ENCODE peak calls at places on chromosomes 4 and X, in five cellular contexts. K is T-helper 17 cell, N is C1 segment of cervical spinal cord, S is fibroblast of mammary gland, H is mesendoderm. G is an unnamed sample.

GRCh38 chr4:124386163-124386562 is 326.4 kb downstream of the ANKRD50 start:
- DNase-seq in K (no peak), N (no peak), S (no peak), H (peak), G (no peak)

GRCh38 chr4:88104902-88105610 is 53.4 kb downstream of the ABCG2 start:
- DNase-seq in K (no peak), N (no peak), S (peak), H (no peak), G (peak)

GRCh38 chr4:151719045-151719743 is 41.6 kb downstream of the GATB start:
- DNase-seq in K (no peak), N (no peak), S (no peak), H (peak), G (no peak)

GRCh38 chrX:72094894-72095293 is 36.8 kb downstream of the RTL5 start:
- DNase-seq in K (peak), N (no peak), S (peak), H (peak), G (no peak)

GRCh38 chrX:15530318-15530717 is 29.7 kb downstream of the BMX start:
- DNase-seq in K (no peak), N (no peak), S (no peak), H (peak), G (no peak)

GRCh38 chr4:159719531-159719930 is 616.7 kb downstream of the RAPGEF2 start:
- DNase-seq in K (no peak), N (no peak), S (no peak), H (no peak), G (no peak)

GRCh38 chr4:7351014-7351413 is 83.7 kb downstream of the PSAPL1 start:
- DNase-seq in K (no peak), N (peak), S (no peak), H (no peak), G (no peak)

GRCh38 chr4:164779080-164779479 is 25.1 kb downstream of the SMIM31 start:
- DNase-seq in K (no peak), N (no peak), S (no peak), H (no peak), G (no peak)

GRCh38 chrX:30414144-30414543 is 105.0 kb upstream of the NR0B1 start:
- DNase-seq in K (no peak), N (no peak), S (no peak), H (no peak), G (no peak)

GRCh38 chr4:57865264-57865663 is 755.1 kb upstream of the IGFBP7 start:
- DNase-seq in K (no peak), N (no peak), S (no peak), H (no peak), G (no peak)

GRCh38 chrX:154991039-154991438 is 31.5 kb downstream of the F8 start:
- DNase-seq in K (no peak), N (no peak), S (no peak), H (no peak), G (no peak)

GRCh38 chr4:84218002-84218401 is 281.1 kb downstream of the NKX6-1 start:
- DNase-seq in K (no peak), N (no peak), S (no peak), H (peak), G (no peak)

GRCh38 chrX:140057001-140057411 is 91.7 kb upstream of the CXorf66 start:
- DNase-seq in K (peak), N (peak), S (peak), H (peak), G (peak)

GRCh38 chrX:1196436-1196835 is 16.0 kb downstream of the CRLF2 start:
- DNase-seq in K (no peak), N (no peak), S (no peak), H (no peak), G (no peak)

GRCh38 chr4:65670331-65671031 is at the start of gene EPHA5:
- DNase-seq in K (no peak), N (peak), S (peak), H (peak), G (peak)

GRCh38 chrX:131322646-131323045 is 33.5 kb upstream of the IGSF1 start:
- DNase-seq in K (no peak), N (no peak), S (no peak), H (no peak), G (no peak)

GRCh38 chr4:143344011-143344410 is 7.3 kb downstream of the GAB1 start:
- DNase-seq in K (no peak), N (no peak), S (no peak), H (no peak), G (no peak)

GRCh38 chr4:184347251-184348239 is 126.8 kb downstream of the IRF2 start:
- DNase-seq in K (no peak), N (peak), S (peak), H (peak), G (peak)

GRCh38 chrX:133658244-133658911 is 243.1 kb upstream of the GPC4 start:
- DNase-seq in K (no peak), N (no peak), S (no peak), H (no peak), G (no peak)

GRCh38 chrX:20066968-20067708 is 49.6 kb downstream of the MAP7D2 start:
- DNase-seq in K (no peak), N (no peak), S (peak), H (peak), G (peak)

GRCh38 chrX:23505531-23506303 is 161.6 kb upstream of the PRDX4 start:
- DNase-seq in K (no peak), N (no peak), S (no peak), H (peak), G (no peak)

GRCh38 chrX:10015711-10016515 is 48.8 kb downstream of the CLDN34 start:
- DNase-seq in K (no peak), N (no peak), S (no peak), H (peak), G (no peak)

GRCh38 chr4:174255790-174256189 is 27.7 kb downstream of the FBXO8 start:
- DNase-seq in K (no peak), N (no peak), S (peak), H (no peak), G (peak)

GRCh38 chr4:3531887-3532713 is at the start of gene LRPAP1:
- DNase-seq in K (peak), N (peak), S (peak), H (peak), G (peak)

GRCh38 chrX:132443736-132444135 is 45.1 kb downstream of the MBNL3 start:
- DNase-seq in K (no peak), N (no peak), S (peak), H (no peak), G (peak)

GRCh38 chr4:56289934-56290333 is 97.4 kb downstream of the AASDH start:
- DNase-seq in K (no peak), N (no peak), S (no peak), H (peak), G (no peak)

GRCh38 chrX:140501940-140502468 is 2.9 kb downstream of the SOX3 start:
- DNase-seq in K (no peak), N (no peak), S (no peak), H (peak), G (no peak)

GRCh38 chr4:98710831-98711230 is 52.4 kb upstream of the TSPAN5 start:
- DNase-seq in K (no peak), N (no peak), S (no peak), H (peak), G (no peak)

GRCh38 chrX:19683817-19684216 is 168.5 kb upstream of the MAP3K15 start:
- DNase-seq in K (peak), N (no peak), S (no peak), H (no peak), G (no peak)

GRCh38 chr4:41541697-41542096 is 3.7 kb downstream of the LIMCH1 start:
- DNase-seq in K (no peak), N (no peak), S (no peak), H (no peak), G (peak)

GRCh38 chr4:6929735-6930464 is 20.3 kb downstream of the TBC1D14 start:
- DNase-seq in K (no peak), N (no peak), S (no peak), H (no peak), G (no peak)

GRCh38 chrX:10168226-10168625 is 11.5 kb downstream of the CLCN4 start:
- DNase-seq in K (no peak), N (no peak), S (no peak), H (no peak), G (no peak)

GRCh38 chr4:25563071-25563564 is 92.5 kb upstream of the SLC34A2 start:
- DNase-seq in K (no peak), N (no peak), S (no peak), H (no peak), G (peak)

GRCh38 chr4:153223935-153224334 is 19.7 kb downstream of the TRIM2 start:
- DNase-seq in K (no peak), N (no peak), S (peak), H (peak), G (peak)

GRCh38 chrX:37543324-37543723 is 28.1 kb upstream of the LANCL3 start:
- DNase-seq in K (no peak), N (no peak), S (no peak), H (no peak), G (no peak)

GRCh38 chr4:140568507-140569306 is at the start of gene UCP1:
- DNase-seq in K (no peak), N (no peak), S (no peak), H (peak), G (peak)

GRCh38 chrX:17944833-17945497 is 83.9 kb upstream of the RAI2 start:
- DNase-seq in K (no peak), N (no peak), S (peak), H (no peak), G (peak)